ENCODE peak calls at places on chromosome 17, in five cellular contexts. One of them, this sample, is unnamed.

GRCh38 chr17:46876353-46876887 is 25.0 kb downstream of the WNT9B start:
- DNase-seq in BJ: no peak
- DNase-seq in stimulated activated naive CD8-positive, alpha-beta T cell treated with anti-CD3 and anti-CD28 coated beads, Interleukin-15, Interleukin-2, amounts not matched to agents 100 U/mL and 50 U/mL, for 24 hours: no peak
- DNase-seq in ascending aorta: no peak
- DNase-seq in stimulated activated CD4-positive, alpha-beta T cell treated with anti-CD3 and anti-CD28 coated beads, Interleukin-1b, Interleukin-23, amount 100 ng/mL, for 1 hour: no peak
- DNase-seq in this sample: no peak

GRCh38 chr17:41530062-41531048 is 2.2 kb upstream of the KRT19 start:
- DNase-seq in stimulated activated naive CD8-positive, alpha-beta T cell treated with anti-CD3 and anti-CD28 coated beads, Interleukin-15, Interleukin-2, amounts not matched to agents 100 U/mL and 50 U/mL, for 24 hours: no peak
- DNase-seq in BJ: peak
- DNase-seq in stimulated activated CD4-positive, alpha-beta T cell treated with anti-CD3 and anti-CD28 coated beads, Interleukin-1b, Interleukin-23, amount 100 ng/mL, for 1 hour: no peak
- DNase-seq in ascending aorta: no peak
- DNase-seq in this sample: no peak

GRCh38 chr17:80192268-80192667 is 22.4 kb downstream of the CARD14 start:
- DNase-seq in stimulated activated CD4-positive, alpha-beta T cell treated with anti-CD3 and anti-CD28 coated beads, Interleukin-1b, Interleukin-23, amount 100 ng/mL, for 1 hour: no peak
- DNase-seq in BJ: no peak
- DNase-seq in ascending aorta: no peak
- DNase-seq in stimulated activated naive CD8-positive, alpha-beta T cell treated with anti-CD3 and anti-CD28 coated beads, Interleukin-15, Interleukin-2, amounts not matched to agents 100 U/mL and 50 U/mL, for 24 hours: no peak
- DNase-seq in this sample: no peak

GRCh38 chr17:45902892-45903346 is 8.6 kb downstream of the MAPT start:
- DNase-seq in stimulated activated CD4-positive, alpha-beta T cell treated with anti-CD3 and anti-CD28 coated beads, Interleukin-1b, Interleukin-23, amount 100 ng/mL, for 1 hour: no peak
- DNase-seq in stimulated activated naive CD8-positive, alpha-beta T cell treated with anti-CD3 and anti-CD28 coated beads, Interleukin-15, Interleukin-2, amounts not matched to agents 100 U/mL and 50 U/mL, for 24 hours: no peak
- DNase-seq in ascending aorta: no peak
- DNase-seq in BJ: no peak
- DNase-seq in this sample: no peak

GRCh38 chr17:15261063-15261817 is 3.9 kb downstream of the PMP22 start:
- DNase-seq in BJ: no peak
- DNase-seq in ascending aorta: no peak
- DNase-seq in stimulated activated naive CD8-positive, alpha-beta T cell treated with anti-CD3 and anti-CD28 coated beads, Interleukin-15, Interleukin-2, amounts not matched to agents 100 U/mL and 50 U/mL, for 24 hours: peak
- DNase-seq in stimulated activated CD4-positive, alpha-beta T cell treated with anti-CD3 and anti-CD28 coated beads, Interleukin-1b, Interleukin-23, amount 100 ng/mL, for 1 hour: no peak
- DNase-seq in this sample: no peak

GRCh38 chr17:81719410-81720266 is 7.6 kb downstream of the SLC25A10 start:
- DNase-seq in stimulated activated naive CD8-positive, alpha-beta T cell treated with anti-CD3 and anti-CD28 coated beads, Interleukin-15, Interleukin-2, amounts not matched to agents 100 U/mL and 50 U/mL, for 24 hours: no peak
- DNase-seq in stimulated activated CD4-positive, alpha-beta T cell treated with anti-CD3 and anti-CD28 coated beads, Interleukin-1b, Interleukin-23, amount 100 ng/mL, for 1 hour: no peak
- DNase-seq in BJ: no peak
- DNase-seq in ascending aorta: no peak
- DNase-seq in this sample: no peak

GRCh38 chr17:34654871-34655270 is 75.5 kb downstream of the TMEM132E start:
- DNase-seq in ascending aorta: no peak
- DNase-seq in BJ: no peak
- DNase-seq in stimulated activated naive CD8-positive, alpha-beta T cell treated with anti-CD3 and anti-CD28 coated beads, Interleukin-15, Interleukin-2, amounts not matched to agents 100 U/mL and 50 U/mL, for 24 hours: no peak
- DNase-seq in stimulated activated CD4-positive, alpha-beta T cell treated with anti-CD3 and anti-CD28 coated beads, Interleukin-1b, Interleukin-23, amount 100 ng/mL, for 1 hour: no peak
- DNase-seq in this sample: no peak

GRCh38 chr17:17758443-17758842 is 77.2 kb downstream of the RAI1 start:
- DNase-seq in ascending aorta: no peak
- DNase-seq in stimulated activated naive CD8-positive, alpha-beta T cell treated with anti-CD3 and anti-CD28 coated beads, Interleukin-15, Interleukin-2, amounts not matched to agents 100 U/mL and 50 U/mL, for 24 hours: no peak
- DNase-seq in stimulated activated CD4-positive, alpha-beta T cell treated with anti-CD3 and anti-CD28 coated beads, Interleukin-1b, Interleukin-23, amount 100 ng/mL, for 1 hour: no peak
- DNase-seq in BJ: no peak
- DNase-seq in this sample: no peak

GRCh38 chr17:56319531-56319930 is 166.3 kb downstream of the ANKFN1 start:
- DNase-seq in stimulated activated naive CD8-positive, alpha-beta T cell treated with anti-CD3 and anti-CD28 coated beads, Interleukin-15, Interleukin-2, amounts not matched to agents 100 U/mL and 50 U/mL, for 24 hours: no peak
- DNase-seq in stimulated activated CD4-positive, alpha-beta T cell treated with anti-CD3 and anti-CD28 coated beads, Interleukin-1b, Interleukin-23, amount 100 ng/mL, for 1 hour: no peak
- DNase-seq in ascending aorta: no peak
- DNase-seq in BJ: peak
- DNase-seq in this sample: no peak

GRCh38 chr17:70318061-70318460 is 148.7 kb downstream of the KCNJ2 start:
- DNase-seq in BJ: no peak
- DNase-seq in stimulated activated CD4-positive, alpha-beta T cell treated with anti-CD3 and anti-CD28 coated beads, Interleukin-1b, Interleukin-23, amount 100 ng/mL, for 1 hour: no peak
- DNase-seq in stimulated activated naive CD8-positive, alpha-beta T cell treated with anti-CD3 and anti-CD28 coated beads, Interleukin-15, Interleukin-2, amounts not matched to agents 100 U/mL and 50 U/mL, for 24 hours: no peak
- DNase-seq in ascending aorta: no peak
- DNase-seq in this sample: no peak

This sample was measured in esophagus squamous epithelium.